ENCODE peak calls at places on chromosomes 4 and X, in four cellular contexts. S is substantia nigra; F is central memory CD4-positive, alpha-beta T cell; M is tibial nerve. L is an unnamed sample.

GRCh38 chr4:188201851-188202250 is 62.6 kb downstream of the TRIML1 start:
- DNase-seq in S (no peak), F (no peak), M (no peak), L (no peak)

GRCh38 chr4:99685234-99685633 is 27.6 kb upstream of the C4orf54 start:
- DNase-seq in S (no peak), F (no peak), M (no peak), L (no peak)

GRCh38 chr4:22190855-22191254 is 242.3 kb upstream of the KCNIP4 start:
- DNase-seq in S (no peak), F (no peak), M (no peak), L (peak; percentile 4)

GRCh38 chrX:152635941-152636340 is 1.8 kb upstream of the GABRQ start:
- DNase-seq in S (no peak), F (no peak), M (peak; percentile 33), L (peak; percentile 49)

GRCh38 chrX:8191022-8191421 is 20.0 kb upstream of the VCX2 start:
- DNase-seq in S (no peak), F (no peak), M (no peak), L (no peak)

GRCh38 chrX:154019061-154019621 is 561 bp downstream of the IRAK1 start:
- DNase-seq in S (no peak), F (no peak), M (no peak), L (no peak)

GRCh38 chr4:158996669-158997074 is 106.2 kb upstream of the RAPGEF2 start:
- DNase-seq in S (no peak), F (no peak), M (no peak), L (peak; percentile 91)

GRCh38 chr4:100417565-100417964 is 100.3 kb downstream of the EMCN start:
- DNase-seq in S (no peak), F (no peak), M (no peak), L (peak; percentile 41)

GRCh38 chrX:41313419-41313818 is 20.5 kb upstream of the DDX3X start:
- DNase-seq in S (no peak), F (no peak), M (no peak), L (no peak)

GRCh38 chrX:79138658-79139241 is 5.7 kb upstream of the GPR174 start:
- DNase-seq in S (no peak), F (peak; percentile 13), M (no peak), L (no peak)

GRCh38 chr4:61173799-61174198 is 26.3 kb upstream of the ADGRL3 start:
- DNase-seq in S (no peak), F (no peak), M (no peak), L (no peak)